ENCODE peak calls at places on chromosomes 4 and X, in five cellular contexts. One of them, this sample, is unnamed.

GRCh38 chr4:107853444-107854325 is 29.0 kb downstream of the SGMS2 start:
- DNase-seq in cardiac muscle cell: no peak
- DNase-seq in memory B cell: no peak
- DNase-seq in KG1: no peak
- DNase-seq in EL: peak
- DNase-seq in this sample: no peak

GRCh38 chrX:45712067-45712466 is 511.4 kb upstream of the DIPK2B start:
- DNase-seq in cardiac muscle cell: no peak
- DNase-seq in memory B cell: no peak
- DNase-seq in KG1: no peak
- DNase-seq in EL: peak
- DNase-seq in this sample: no peak

GRCh38 chrX:149497626-149498025 is 7.5 kb downstream of the IDS start:
- DNase-seq in cardiac muscle cell: no peak
- DNase-seq in memory B cell: no peak
- DNase-seq in KG1: no peak
- DNase-seq in EL: peak
- DNase-seq in this sample: no peak

GRCh38 chrX:48683411-48683982 is at the start of gene WAS:
- DNase-seq in cardiac muscle cell: no peak
- DNase-seq in memory B cell: no peak
- DNase-seq in KG1: peak
- DNase-seq in EL: no peak
- DNase-seq in this sample: no peak

GRCh38 chr4:10285028-10285427 is 168.4 kb upstream of the WDR1 start:
- DNase-seq in cardiac muscle cell: no peak
- DNase-seq in memory B cell: no peak
- DNase-seq in KG1: no peak
- DNase-seq in EL: peak
- DNase-seq in this sample: no peak

GRCh38 chr4:101501421-101501820 is 154.1 kb upstream of the PPP3CA start:
- DNase-seq in cardiac muscle cell: no peak
- DNase-seq in memory B cell: no peak
- DNase-seq in KG1: no peak
- DNase-seq in EL: no peak
- DNase-seq in this sample: no peak

GRCh38 chr4:187903700-187904099 is 91.9 kb upstream of the ZFP42 start:
- DNase-seq in cardiac muscle cell: no peak
- DNase-seq in memory B cell: no peak
- DNase-seq in KG1: no peak
- DNase-seq in EL: peak
- DNase-seq in this sample: no peak

GRCh38 chr4:127698789-127699200 is 31.4 kb upstream of the SLC25A31 start:
- DNase-seq in cardiac muscle cell: no peak
- DNase-seq in memory B cell: no peak
- DNase-seq in KG1: no peak
- DNase-seq in EL: peak
- DNase-seq in this sample: no peak

GRCh38 chr4:42152507-42153504 is at the start of gene BEND4:
- DNase-seq in cardiac muscle cell: no peak
- DNase-seq in memory B cell: no peak
- DNase-seq in KG1: peak
- DNase-seq in EL: no peak
- DNase-seq in this sample: no peak

GRCh38 chrX:150324035-150324728 is 38.9 kb upstream of the MAMLD1 start:
- DNase-seq in cardiac muscle cell: no peak
- DNase-seq in memory B cell: no peak
- DNase-seq in KG1: no peak
- DNase-seq in EL: peak
- DNase-seq in this sample: no peak

GRCh38 chr4:55592014-55592413 is at the start of gene PDCL2:
- DNase-seq in cardiac muscle cell: no peak
- DNase-seq in memory B cell: no peak
- DNase-seq in KG1: no peak
- DNase-seq in EL: no peak
- DNase-seq in this sample: no peak